ENCODE peak calls at places on chromosomes 1 and 21, in six cellular contexts. One of them, this sample, is unnamed.

GRCh38 chr1:201324306-201324705 is 41.0 kb downstream of the PKP1 start:
- DNase-seq in GM13977: no peak
- DNase-seq in choroid plexus epithelial cell: no peak
- DNase-seq in hepatocyte: no peak
- DNase-seq in brain microvascular endothelial cell: no peak
- DNase-seq in WERI-Rb-1: no peak
- DNase-seq in this sample: no peak

GRCh38 chr1:156796340-156797097 is 20.1 kb downstream of the SH2D2A start:
- DNase-seq in GM13977: no peak
- DNase-seq in choroid plexus epithelial cell: no peak
- DNase-seq in hepatocyte: no peak
- DNase-seq in brain microvascular endothelial cell: no peak
- DNase-seq in WERI-Rb-1: no peak
- DNase-seq in this sample: no peak

GRCh38 chr1:53541761-53542550 is 82.8 kb downstream of the DMRTB1 start:
- DNase-seq in GM13977: no peak
- DNase-seq in choroid plexus epithelial cell: peak; percentile 80
- DNase-seq in hepatocyte: peak; percentile 59
- DNase-seq in brain microvascular endothelial cell: peak; percentile 56
- DNase-seq in WERI-Rb-1: peak; percentile 65
- DNase-seq in this sample: peak; percentile 87

GRCh38 chr1:181541458-181541857 is 58.1 kb downstream of the CACNA1E start:
- DNase-seq in GM13977: no peak
- DNase-seq in choroid plexus epithelial cell: no peak
- DNase-seq in hepatocyte: no peak
- DNase-seq in brain microvascular endothelial cell: no peak
- DNase-seq in WERI-Rb-1: no peak
- DNase-seq in this sample: no peak

GRCh38 chr21:45560106-45561021 is 18.1 kb upstream of the SLC19A1 start:
- DNase-seq in GM13977: no peak
- DNase-seq in choroid plexus epithelial cell: no peak
- DNase-seq in hepatocyte: no peak
- DNase-seq in brain microvascular endothelial cell: no peak
- DNase-seq in WERI-Rb-1: peak; percentile 3
- DNase-seq in this sample: no peak

GRCh38 chr1:53508991-53509663 is 49.9 kb downstream of the DMRTB1 start:
- DNase-seq in GM13977: no peak
- DNase-seq in choroid plexus epithelial cell: no peak
- DNase-seq in hepatocyte: peak; percentile 75
- DNase-seq in brain microvascular endothelial cell: no peak
- DNase-seq in WERI-Rb-1: no peak
- DNase-seq in this sample: no peak

GRCh38 chr1:202861420-202862121 is 27.4 kb downstream of the RABIF start:
- DNase-seq in GM13977: peak; percentile 91
- DNase-seq in choroid plexus epithelial cell: peak; percentile 86
- DNase-seq in hepatocyte: peak; percentile 96
- DNase-seq in brain microvascular endothelial cell: peak; percentile 87
- DNase-seq in WERI-Rb-1: peak; percentile 100
- DNase-seq in this sample: peak; percentile 87

GRCh38 chr21:42585881-42586280 is 67.5 kb upstream of the PDE9A start:
- DNase-seq in GM13977: no peak
- DNase-seq in choroid plexus epithelial cell: no peak
- DNase-seq in hepatocyte: no peak
- DNase-seq in brain microvascular endothelial cell: no peak
- DNase-seq in WERI-Rb-1: no peak
- DNase-seq in this sample: no peak

GRCh38 chr1:183023146-183023600 is at the start of gene LAMC1:
- DNase-seq in GM13977: peak; percentile 88
- DNase-seq in choroid plexus epithelial cell: peak; percentile 84
- DNase-seq in hepatocyte: peak; percentile 95
- DNase-seq in brain microvascular endothelial cell: peak; percentile 68
- DNase-seq in WERI-Rb-1: peak; percentile 65
- DNase-seq in this sample: peak; percentile 74

GRCh38 chr1:21853130-21853424 is 41.0 kb downstream of the LDLRAD2 start:
- DNase-seq in GM13977: no peak
- DNase-seq in choroid plexus epithelial cell: no peak
- DNase-seq in hepatocyte: no peak
- DNase-seq in brain microvascular endothelial cell: no peak
- DNase-seq in WERI-Rb-1: no peak
- DNase-seq in this sample: no peak

GRCh38 chr1:244957122-244957521 is 92.8 kb upstream of the HNRNPU start:
- DNase-seq in GM13977: no peak
- DNase-seq in choroid plexus epithelial cell: no peak
- DNase-seq in hepatocyte: no peak
- DNase-seq in brain microvascular endothelial cell: no peak
- DNase-seq in WERI-Rb-1: no peak
- DNase-seq in this sample: no peak

GRCh38 chr1:163307479-163308171 is 14.1 kb upstream of the NUF2 start:
- DNase-seq in GM13977: no peak
- DNase-seq in choroid plexus epithelial cell: peak; percentile 85
- DNase-seq in hepatocyte: no peak
- DNase-seq in brain microvascular endothelial cell: peak; percentile 83
- DNase-seq in WERI-Rb-1: no peak
- DNase-seq in this sample: peak; percentile 85

GRCh38 chr1:27235827-27236226 is 1.4 kb downstream of the WDTC1 start:
- DNase-seq in GM13977: no peak
- DNase-seq in choroid plexus epithelial cell: peak; percentile 28
- DNase-seq in hepatocyte: peak; percentile 8
- DNase-seq in brain microvascular endothelial cell: no peak
- DNase-seq in WERI-Rb-1: no peak
- DNase-seq in this sample: no peak

GRCh38 chr1:19468397-19468956 is 16.9 kb downstream of the CAPZB start:
- DNase-seq in GM13977: no peak
- DNase-seq in choroid plexus epithelial cell: no peak
- DNase-seq in hepatocyte: peak; percentile 76
- DNase-seq in brain microvascular endothelial cell: no peak
- DNase-seq in WERI-Rb-1: no peak
- DNase-seq in this sample: no peak

GRCh38 chr1:31354266-31354665 is 18.6 kb downstream of the FABP3 start:
- DNase-seq in GM13977: no peak
- DNase-seq in choroid plexus epithelial cell: peak; percentile 78
- DNase-seq in hepatocyte: no peak
- DNase-seq in brain microvascular endothelial cell: peak; percentile 24
- DNase-seq in WERI-Rb-1: no peak
- DNase-seq in this sample: no peak

GRCh38 chr1:100597784-100598183 is 59.8 kb downstream of the GPR88 start:
- DNase-seq in GM13977: no peak
- DNase-seq in choroid plexus epithelial cell: peak; percentile 44
- DNase-seq in hepatocyte: no peak
- DNase-seq in brain microvascular endothelial cell: peak; percentile 24
- DNase-seq in WERI-Rb-1: no peak
- DNase-seq in this sample: no peak

GRCh38 chr1:29793653-29794348 is 557.5 kb downstream of the PTPRU start:
- DNase-seq in GM13977: no peak
- DNase-seq in choroid plexus epithelial cell: no peak
- DNase-seq in hepatocyte: no peak
- DNase-seq in brain microvascular endothelial cell: no peak
- DNase-seq in WERI-Rb-1: no peak
- DNase-seq in this sample: no peak

GRCh38 chr1:19009882-19010321 is 53.4 kb upstream of the IFFO2 start:
- DNase-seq in GM13977: no peak
- DNase-seq in choroid plexus epithelial cell: peak; percentile 57
- DNase-seq in hepatocyte: no peak
- DNase-seq in brain microvascular endothelial cell: peak; percentile 82
- DNase-seq in WERI-Rb-1: no peak
- DNase-seq in this sample: peak; percentile 86

GRCh38 chr21:41668051-41668541 is 98.8 kb downstream of the RIPK4 start:
- DNase-seq in GM13977: no peak
- DNase-seq in choroid plexus epithelial cell: no peak
- DNase-seq in hepatocyte: no peak
- DNase-seq in brain microvascular endothelial cell: no peak
- DNase-seq in WERI-Rb-1: no peak
- DNase-seq in this sample: no peak

GRCh38 chr1:58779837-58780585 is 3.8 kb downstream of the JUN start:
- DNase-seq in GM13977: no peak
- DNase-seq in choroid plexus epithelial cell: peak; percentile 77
- DNase-seq in hepatocyte: peak; percentile 81
- DNase-seq in brain microvascular endothelial cell: peak; percentile 63
- DNase-seq in WERI-Rb-1: peak; percentile 19
- DNase-seq in this sample: peak; percentile 71

GRCh38 chr1:44220001-44220751 is 6.9 kb downstream of the DMAP1 start:
- DNase-seq in GM13977: peak; percentile 9
- DNase-seq in choroid plexus epithelial cell: peak; percentile 75
- DNase-seq in hepatocyte: peak; percentile 43
- DNase-seq in brain microvascular endothelial cell: peak; percentile 57
- DNase-seq in WERI-Rb-1: no peak
- DNase-seq in this sample: peak; percentile 82

GRCh38 chr21:26405735-26406361 is 167.2 kb downstream of the CYYR1 start:
- DNase-seq in GM13977: no peak
- DNase-seq in choroid plexus epithelial cell: peak; percentile 87
- DNase-seq in hepatocyte: peak; percentile 48
- DNase-seq in brain microvascular endothelial cell: peak; percentile 84
- DNase-seq in WERI-Rb-1: no peak
- DNase-seq in this sample: peak; percentile 83

GRCh38 chr1:83999316-83999819 is 436 bp upstream of the TTLL7 start:
- DNase-seq in GM13977: peak; percentile 75
- DNase-seq in choroid plexus epithelial cell: peak; percentile 73
- DNase-seq in hepatocyte: peak; percentile 80
- DNase-seq in brain microvascular endothelial cell: peak; percentile 70
- DNase-seq in WERI-Rb-1: peak; percentile 90
- DNase-seq in this sample: peak; percentile 39

GRCh38 chr1:12275370-12275769 is 45.5 kb downstream of the VPS13D start:
- DNase-seq in GM13977: peak; percentile 18
- DNase-seq in choroid plexus epithelial cell: peak; percentile 56
- DNase-seq in hepatocyte: peak; percentile 39
- DNase-seq in brain microvascular endothelial cell: peak; percentile 12
- DNase-seq in WERI-Rb-1: peak; percentile 23
- DNase-seq in this sample: no peak

GRCh38 chr1:168179411-168180147 is 817 bp downstream of the TIPRL start:
- DNase-seq in GM13977: peak; percentile 24
- DNase-seq in choroid plexus epithelial cell: peak; percentile 45
- DNase-seq in hepatocyte: peak; percentile 23
- DNase-seq in brain microvascular endothelial cell: peak; percentile 7
- DNase-seq in WERI-Rb-1: no peak
- DNase-seq in this sample: peak; percentile 13

GRCh38 chr1:35894183-35894582 is 11.2 kb downstream of the AGO1 start:
- DNase-seq in GM13977: peak; percentile 67
- DNase-seq in choroid plexus epithelial cell: peak; percentile 55
- DNase-seq in hepatocyte: no peak
- DNase-seq in brain microvascular endothelial cell: peak; percentile 38
- DNase-seq in WERI-Rb-1: no peak
- DNase-seq in this sample: peak; percentile 8

GRCh38 chr1:36239941-36240637 is 15.8 kb downstream of the THRAP3 start:
- DNase-seq in GM13977: no peak
- DNase-seq in choroid plexus epithelial cell: peak; percentile 61
- DNase-seq in hepatocyte: peak; percentile 71
- DNase-seq in brain microvascular endothelial cell: no peak
- DNase-seq in WERI-Rb-1: peak; percentile 84
- DNase-seq in this sample: no peak

GRCh38 chr1:30735668-30736498 is 12.5 kb upstream of the MATN1 start:
- DNase-seq in GM13977: no peak
- DNase-seq in choroid plexus epithelial cell: no peak
- DNase-seq in hepatocyte: no peak
- DNase-seq in brain microvascular endothelial cell: no peak
- DNase-seq in WERI-Rb-1: no peak
- DNase-seq in this sample: no peak

GRCh38 chr1:216805233-216805632 is 82.0 kb upstream of the ESRRG start:
- DNase-seq in GM13977: no peak
- DNase-seq in choroid plexus epithelial cell: no peak
- DNase-seq in hepatocyte: no peak
- DNase-seq in brain microvascular endothelial cell: no peak
- DNase-seq in WERI-Rb-1: no peak
- DNase-seq in this sample: no peak

DNA sequence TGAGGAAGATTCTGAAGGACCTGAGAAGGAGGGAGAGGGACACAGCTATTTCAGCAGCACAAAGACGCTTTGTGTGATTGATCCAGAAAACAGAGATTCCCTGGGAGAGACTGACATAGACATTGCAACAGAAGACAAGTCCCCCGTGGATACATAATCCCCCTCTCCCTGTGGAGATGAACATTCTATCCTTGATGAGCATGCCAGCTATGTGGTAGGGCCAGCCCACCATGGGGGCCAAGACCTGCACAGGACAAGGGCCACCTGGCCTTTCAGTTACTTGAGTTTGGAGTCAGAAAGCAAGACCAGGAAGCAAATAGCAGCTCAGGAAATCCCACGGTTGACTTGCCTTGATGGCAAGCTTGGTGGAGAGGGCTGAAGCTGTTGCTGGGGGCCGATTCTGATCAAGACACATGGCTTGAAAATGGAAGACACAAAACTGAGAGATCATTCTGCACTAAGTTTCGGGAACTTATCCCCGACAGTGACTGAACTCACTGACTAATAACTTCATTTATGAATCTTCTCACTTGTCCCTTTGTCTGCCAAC is 161.4 kb upstream of the SGIP1 start:
- DNase-seq in GM13977: no peak
- DNase-seq in choroid plexus epithelial cell: no peak
- DNase-seq in hepatocyte: no peak
- DNase-seq in brain microvascular endothelial cell: no peak
- DNase-seq in WERI-Rb-1: no peak
- DNase-seq in this sample: no peak
- TF ChIP-seq CTCF in GM13977: no peak
- TF ChIP-seq CTCF in choroid plexus epithelial cell: no peak
- TF ChIP-seq CTCF in hepatocyte: no peak
- TF ChIP-seq CTCF in brain microvascular endothelial cell: no peak
- TF ChIP-seq CTCF in WERI-Rb-1: no peak
- TF ChIP-seq CTCF in this sample: no peak

GRCh38 chr1:42860339-42861013 is 14.1 kb downstream of the ZNF691 start:
- DNase-seq in GM13977: no peak
- DNase-seq in choroid plexus epithelial cell: peak; percentile 15
- DNase-seq in hepatocyte: no peak
- DNase-seq in brain microvascular endothelial cell: no peak
- DNase-seq in WERI-Rb-1: no peak
- DNase-seq in this sample: no peak
- TF ChIP-seq CTCF in GM13977: no peak
- TF ChIP-seq CTCF in choroid plexus epithelial cell: peak; percentile 12
- TF ChIP-seq CTCF in hepatocyte: no peak
- TF ChIP-seq CTCF in brain microvascular endothelial cell: peak; percentile 28
- TF ChIP-seq CTCF in WERI-Rb-1: no peak
- TF ChIP-seq CTCF in this sample: peak; percentile 42

DNA sequence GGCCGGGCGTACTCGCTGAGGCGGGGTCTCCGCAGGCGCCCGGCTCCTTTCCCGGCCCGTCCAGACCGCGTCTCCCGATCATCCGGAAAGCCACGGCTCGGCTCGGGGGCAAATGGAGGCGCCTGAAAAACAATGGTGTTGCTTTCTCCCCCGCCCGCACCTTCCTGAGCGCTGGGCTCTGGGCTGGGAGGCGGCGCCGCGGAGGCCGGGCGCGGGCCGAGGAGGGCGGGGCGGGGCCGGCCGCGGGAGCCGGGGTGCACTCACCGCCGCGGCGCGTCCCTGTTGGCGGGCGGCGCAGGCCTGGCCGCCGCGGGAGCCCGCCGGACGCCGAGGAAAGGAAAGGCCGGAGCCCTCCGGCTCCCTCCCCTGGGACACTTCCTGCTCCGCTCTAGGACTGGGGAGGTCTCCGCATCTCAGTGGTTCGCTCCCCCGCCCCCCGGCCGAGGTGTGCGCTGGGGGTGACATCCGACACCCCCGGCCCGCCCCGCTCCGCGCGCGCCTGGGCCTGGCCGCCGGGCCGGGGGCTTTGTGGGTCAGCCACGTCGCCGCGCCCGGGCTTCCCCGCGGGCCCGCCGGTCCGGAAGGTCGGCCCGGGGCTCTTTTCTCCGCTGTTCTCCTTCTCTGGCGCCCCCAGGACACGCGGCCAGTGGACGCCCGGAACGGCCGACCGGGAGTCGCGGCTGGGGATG is at the start of gene ZNF496:
- DNase-seq in GM13977: peak; percentile 96
- DNase-seq in choroid plexus epithelial cell: peak; percentile 87
- DNase-seq in hepatocyte: peak; percentile 89
- DNase-seq in brain microvascular endothelial cell: peak; percentile 64
- DNase-seq in WERI-Rb-1: peak; percentile 95
- DNase-seq in this sample: peak; percentile 71
- TF ChIP-seq CTCF in GM13977: peak; percentile 10
- TF ChIP-seq CTCF in choroid plexus epithelial cell: no peak
- TF ChIP-seq CTCF in hepatocyte: no peak
- TF ChIP-seq CTCF in brain microvascular endothelial cell: no peak
- TF ChIP-seq CTCF in WERI-Rb-1: no peak
- TF ChIP-seq CTCF in this sample: no peak

GRCh38 chr1:229839800-229840199 is 213.8 kb downstream of the URB2 start:
- DNase-seq in GM13977: no peak
- DNase-seq in choroid plexus epithelial cell: no peak
- DNase-seq in hepatocyte: no peak
- DNase-seq in brain microvascular endothelial cell: no peak
- DNase-seq in WERI-Rb-1: no peak
- DNase-seq in this sample: no peak
- TF ChIP-seq CTCF in GM13977: no peak
- TF ChIP-seq CTCF in choroid plexus epithelial cell: no peak
- TF ChIP-seq CTCF in hepatocyte: no peak
- TF ChIP-seq CTCF in brain microvascular endothelial cell: no peak
- TF ChIP-seq CTCF in WERI-Rb-1: no peak
- TF ChIP-seq CTCF in this sample: no peak

This sample was measured in HFFc6.